ENCODE peak calls at places on chromosome 6, in six cellular contexts. One of them, this sample, is unnamed.

GRCh38 chr6:44631968-44632367 is 244.5 kb downstream of the CDC5L start:
- DNase-seq in stomach: no peak
- DNase-seq in WERI-Rb-1: no peak
- DNase-seq in fibroblast of the aortic adventitia: no peak
- DNase-seq in heart left ventricle: no peak
- DNase-seq in sigmoid colon: no peak
- DNase-seq in this sample: peak; percentile 58

GRCh38 chr6:108114861-108115597 is 40.5 kb upstream of the OSTM1 start:
- DNase-seq in heart left ventricle: peak; percentile 59
- DNase-seq in fibroblast of the aortic adventitia: peak; percentile 69
- DNase-seq in stomach: no peak
- DNase-seq in WERI-Rb-1: no peak
- DNase-seq in sigmoid colon: peak; percentile 77
- DNase-seq in this sample: peak; percentile 68

GRCh38 chr6:26196846-26197683 is 109.8 kb downstream of the HFE start:
- DNase-seq in heart left ventricle: peak; percentile 78
- DNase-seq in stomach: peak; percentile 75
- DNase-seq in fibroblast of the aortic adventitia: peak; percentile 96
- DNase-seq in sigmoid colon: peak; percentile 95
- DNase-seq in WERI-Rb-1: no peak
- DNase-seq in this sample: peak; percentile 91

GRCh38 chr6:90646936-90647335 is 60.1 kb upstream of the MAP3K7 start:
- DNase-seq in stomach: no peak
- DNase-seq in fibroblast of the aortic adventitia: no peak
- DNase-seq in heart left ventricle: no peak
- DNase-seq in WERI-Rb-1: no peak
- DNase-seq in sigmoid colon: no peak
- DNase-seq in this sample: no peak

GRCh38 chr6:108838101-108838717 is 10.0 kb upstream of the ARMC2 start:
- DNase-seq in heart left ventricle: no peak
- DNase-seq in fibroblast of the aortic adventitia: peak; percentile 29
- DNase-seq in stomach: no peak
- DNase-seq in WERI-Rb-1: peak; percentile 65
- DNase-seq in sigmoid colon: no peak
- DNase-seq in this sample: peak; percentile 9

GRCh38 chr6:133806358-133806757 is 82.6 kb upstream of the TCF21 start:
- DNase-seq in stomach: no peak
- DNase-seq in fibroblast of the aortic adventitia: peak; percentile 67
- DNase-seq in sigmoid colon: no peak
- DNase-seq in heart left ventricle: no peak
- DNase-seq in WERI-Rb-1: no peak
- DNase-seq in this sample: no peak

GRCh38 chr6:139743629-139744028 is 369.2 kb upstream of the CITED2 start:
- DNase-seq in stomach: no peak
- DNase-seq in fibroblast of the aortic adventitia: peak; percentile 95
- DNase-seq in WERI-Rb-1: no peak
- DNase-seq in heart left ventricle: no peak
- DNase-seq in sigmoid colon: no peak
- DNase-seq in this sample: peak; percentile 97

GRCh38 chr6:148893481-148893880 is 146.7 kb downstream of the UST start:
- DNase-seq in stomach: no peak
- DNase-seq in fibroblast of the aortic adventitia: no peak
- DNase-seq in sigmoid colon: no peak
- DNase-seq in WERI-Rb-1: no peak
- DNase-seq in heart left ventricle: no peak
- DNase-seq in this sample: no peak

GRCh38 chr6:93389192-93389591 is 30.2 kb downstream of the EPHA7 start:
- DNase-seq in heart left ventricle: peak; percentile 27
- DNase-seq in sigmoid colon: no peak
- DNase-seq in stomach: no peak
- DNase-seq in fibroblast of the aortic adventitia: no peak
- DNase-seq in WERI-Rb-1: no peak
- DNase-seq in this sample: no peak

GRCh38 chr6:128696651-128697391 is 176.4 kb upstream of the PTPRK start:
- DNase-seq in WERI-Rb-1: no peak
- DNase-seq in heart left ventricle: no peak
- DNase-seq in stomach: no peak
- DNase-seq in fibroblast of the aortic adventitia: peak; percentile 76
- DNase-seq in sigmoid colon: no peak
- DNase-seq in this sample: peak; percentile 39

GRCh38 chr6:125558907-125559306 is 190.5 kb upstream of the HEY2 start:
- DNase-seq in heart left ventricle: no peak
- DNase-seq in stomach: no peak
- DNase-seq in WERI-Rb-1: peak; percentile 11
- DNase-seq in sigmoid colon: no peak
- DNase-seq in fibroblast of the aortic adventitia: no peak
- DNase-seq in this sample: no peak

GRCh38 chr6:17305219-17306001 is 24.2 kb downstream of the RBM24 start:
- DNase-seq in sigmoid colon: no peak
- DNase-seq in stomach: no peak
- DNase-seq in WERI-Rb-1: peak; percentile 49
- DNase-seq in heart left ventricle: no peak
- DNase-seq in fibroblast of the aortic adventitia: peak; percentile 56
- DNase-seq in this sample: peak; percentile 62

GRCh38 chr6:147287869-147288271 is 83.7 kb downstream of the STXBP5 start:
- DNase-seq in heart left ventricle: no peak
- DNase-seq in WERI-Rb-1: no peak
- DNase-seq in fibroblast of the aortic adventitia: peak; percentile 70
- DNase-seq in sigmoid colon: no peak
- DNase-seq in stomach: no peak
- DNase-seq in this sample: peak; percentile 58

GRCh38 chr6:125953502-125953875 is 3.1 kb upstream of the HINT3 start:
- DNase-seq in heart left ventricle: no peak
- DNase-seq in WERI-Rb-1: peak; percentile 55
- DNase-seq in sigmoid colon: no peak
- DNase-seq in stomach: peak; percentile 78
- DNase-seq in fibroblast of the aortic adventitia: no peak
- DNase-seq in this sample: no peak

GRCh38 chr6:69835414-69836179 is 30.8 kb upstream of the COL19A1 start:
- DNase-seq in WERI-Rb-1: peak; percentile 20
- DNase-seq in stomach: no peak
- DNase-seq in fibroblast of the aortic adventitia: peak; percentile 83
- DNase-seq in sigmoid colon: no peak
- DNase-seq in heart left ventricle: no peak
- DNase-seq in this sample: peak; percentile 72

GRCh38 chr6:144360401-144360800 is 75.3 kb downstream of the UTRN start:
- DNase-seq in fibroblast of the aortic adventitia: no peak
- DNase-seq in heart left ventricle: no peak
- DNase-seq in stomach: no peak
- DNase-seq in sigmoid colon: no peak
- DNase-seq in WERI-Rb-1: no peak
- DNase-seq in this sample: no peak

GRCh38 chr6:114009192-114009591 is 38.2 kb upstream of the HDAC2 start:
- DNase-seq in stomach: no peak
- DNase-seq in WERI-Rb-1: no peak
- DNase-seq in fibroblast of the aortic adventitia: no peak
- DNase-seq in sigmoid colon: no peak
- DNase-seq in heart left ventricle: no peak
- DNase-seq in this sample: no peak

GRCh38 chr6:57262491-57262890 is 40.4 kb upstream of the RAB23 start:
- DNase-seq in stomach: peak; percentile 36
- DNase-seq in sigmoid colon: peak; percentile 94
- DNase-seq in WERI-Rb-1: no peak
- DNase-seq in heart left ventricle: peak; percentile 46
- DNase-seq in fibroblast of the aortic adventitia: peak; percentile 75
- DNase-seq in this sample: peak; percentile 80

GRCh38 chr6:45466686-45467085 is 89.0 kb upstream of the SUPT3H start:
- DNase-seq in WERI-Rb-1: no peak
- DNase-seq in sigmoid colon: no peak
- DNase-seq in fibroblast of the aortic adventitia: no peak
- DNase-seq in stomach: no peak
- DNase-seq in heart left ventricle: no peak
- DNase-seq in this sample: no peak

GRCh38 chr6:81820979-81821378 is 68.5 kb upstream of the TENT5A start:
- DNase-seq in fibroblast of the aortic adventitia: no peak
- DNase-seq in WERI-Rb-1: no peak
- DNase-seq in stomach: no peak
- DNase-seq in sigmoid colon: no peak
- DNase-seq in heart left ventricle: no peak
- DNase-seq in this sample: no peak
- H3K4me3 ChIP-seq in fibroblast of the aortic adventitia: no peak overlapping the region
- H3K4me3 ChIP-seq in WERI-Rb-1: no peak overlapping the region
- H3K4me3 ChIP-seq in stomach: no peak overlapping the region
- H3K4me3 ChIP-seq in sigmoid colon: no peak overlapping the region
- H3K4me3 ChIP-seq in heart left ventricle: peak overlapping the region; percentile 16
- H3K4me3 ChIP-seq in this sample: no peak overlapping the region

GRCh38 chr6:28496099-28496779 is 19.4 kb downstream of the GPX6 start:
- DNase-seq in fibroblast of the aortic adventitia: peak; percentile 11
- DNase-seq in WERI-Rb-1: no peak
- DNase-seq in sigmoid colon: no peak
- DNase-seq in stomach: no peak
- DNase-seq in heart left ventricle: no peak
- DNase-seq in this sample: no peak
- TF ChIP-seq CTCF in fibroblast of the aortic adventitia: no peak
- TF ChIP-seq CTCF in WERI-Rb-1: peak; percentile 26
- TF ChIP-seq CTCF in sigmoid colon: no peak
- TF ChIP-seq CTCF in stomach: no peak
- TF ChIP-seq CTCF in heart left ventricle: no peak
- TF ChIP-seq CTCF in this sample: peak; percentile 20

DNA sequence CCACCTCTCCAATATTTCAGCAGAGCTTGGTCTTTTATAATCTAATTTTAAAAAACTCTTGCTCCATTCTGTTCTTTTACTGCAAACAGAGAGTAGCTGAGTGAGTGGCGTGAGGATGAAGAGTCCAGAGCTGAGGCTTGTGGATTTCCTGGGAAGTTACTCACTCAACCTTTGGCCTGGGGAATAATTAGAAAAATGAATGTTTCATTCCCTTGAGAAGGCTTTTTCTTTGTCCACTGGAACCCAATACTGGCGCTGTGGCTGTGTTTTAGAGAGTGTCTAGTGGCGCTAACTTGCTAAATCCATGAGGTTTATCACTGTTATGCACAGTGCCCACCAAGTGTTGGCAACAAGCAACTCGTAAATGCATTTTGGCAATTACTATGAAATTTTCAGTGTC is 251.5 kb downstream of the HIVEP2 start:
- DNase-seq in WERI-Rb-1: no peak
- DNase-seq in fibroblast of the aortic adventitia: peak; percentile 73
- DNase-seq in stomach: no peak
- DNase-seq in heart left ventricle: no peak
- DNase-seq in sigmoid colon: no peak
- DNase-seq in this sample: peak; percentile 78
- H3K4me3 ChIP-seq in WERI-Rb-1: no peak overlapping the region
- H3K4me3 ChIP-seq in fibroblast of the aortic adventitia: no peak overlapping the region
- H3K4me3 ChIP-seq in stomach: no peak overlapping the region
- H3K4me3 ChIP-seq in heart left ventricle: no peak overlapping the region
- H3K4me3 ChIP-seq in sigmoid colon: no peak overlapping the region
- H3K4me3 ChIP-seq in this sample: peak overlapping the region; percentile 38

GRCh38 chr6:70905676-70906075 is 51.2 kb downstream of the B3GAT2 start:
- DNase-seq in WERI-Rb-1: no peak
- DNase-seq in stomach: no peak
- DNase-seq in fibroblast of the aortic adventitia: no peak
- DNase-seq in heart left ventricle: no peak
- DNase-seq in sigmoid colon: no peak
- DNase-seq in this sample: no peak

GRCh38 chr6:70900061-70900460 is 56.8 kb downstream of the B3GAT2 start:
- DNase-seq in heart left ventricle: no peak
- DNase-seq in WERI-Rb-1: no peak
- DNase-seq in fibroblast of the aortic adventitia: no peak
- DNase-seq in sigmoid colon: no peak
- DNase-seq in stomach: no peak
- DNase-seq in this sample: no peak

GRCh38 chr6:70903665-70904452 is 53.0 kb downstream of the B3GAT2 start:
- DNase-seq in stomach: no peak
- DNase-seq in sigmoid colon: no peak
- DNase-seq in heart left ventricle: no peak
- DNase-seq in WERI-Rb-1: no peak
- DNase-seq in fibroblast of the aortic adventitia: no peak
- DNase-seq in this sample: no peak

DNA sequence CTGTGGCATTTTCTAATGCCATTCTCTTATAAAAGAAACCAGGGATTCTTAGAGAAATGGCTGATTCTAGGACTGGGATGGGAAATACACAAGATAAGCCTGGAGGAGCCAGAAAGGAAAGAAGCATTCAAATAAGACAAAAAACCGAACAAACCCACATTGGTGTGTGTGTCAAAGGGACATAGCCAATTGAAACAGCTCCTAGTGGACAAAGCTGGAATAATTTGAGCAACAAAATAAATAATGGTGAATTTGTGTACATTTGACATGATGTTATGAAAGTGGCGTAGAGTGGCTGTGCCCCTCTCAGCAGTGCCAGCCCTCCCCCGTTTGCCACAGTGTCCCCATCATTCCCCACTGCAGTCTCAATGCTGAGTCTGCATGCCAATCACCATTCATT is 55.5 kb downstream of the B3GAT2 start:
- DNase-seq in heart left ventricle: no peak
- DNase-seq in sigmoid colon: no peak
- DNase-seq in fibroblast of the aortic adventitia: no peak
- DNase-seq in WERI-Rb-1: no peak
- DNase-seq in stomach: no peak
- DNase-seq in this sample: no peak
- TF ChIP-seq CTCF in heart left ventricle: no peak
- TF ChIP-seq CTCF in sigmoid colon: no peak
- TF ChIP-seq CTCF in fibroblast of the aortic adventitia: peak; percentile 35
- TF ChIP-seq CTCF in WERI-Rb-1: peak; percentile 30
- TF ChIP-seq CTCF in stomach: no peak
- TF ChIP-seq CTCF in this sample: peak; percentile 38

GRCh38 chr6:151497935-151498726 is 4.3 kb downstream of the CCDC170 start:
- DNase-seq in heart left ventricle: no peak
- DNase-seq in fibroblast of the aortic adventitia: no peak
- DNase-seq in sigmoid colon: no peak
- DNase-seq in stomach: no peak
- DNase-seq in WERI-Rb-1: no peak
- DNase-seq in this sample: peak; percentile 30
- H3K4me3 ChIP-seq in heart left ventricle: no peak overlapping the region
- H3K4me3 ChIP-seq in fibroblast of the aortic adventitia: no peak overlapping the region
- H3K4me3 ChIP-seq in sigmoid colon: no peak overlapping the region
- H3K4me3 ChIP-seq in stomach: no peak overlapping the region
- H3K4me3 ChIP-seq in WERI-Rb-1: no peak overlapping the region
- H3K4me3 ChIP-seq in this sample: no peak overlapping the region

DNA sequence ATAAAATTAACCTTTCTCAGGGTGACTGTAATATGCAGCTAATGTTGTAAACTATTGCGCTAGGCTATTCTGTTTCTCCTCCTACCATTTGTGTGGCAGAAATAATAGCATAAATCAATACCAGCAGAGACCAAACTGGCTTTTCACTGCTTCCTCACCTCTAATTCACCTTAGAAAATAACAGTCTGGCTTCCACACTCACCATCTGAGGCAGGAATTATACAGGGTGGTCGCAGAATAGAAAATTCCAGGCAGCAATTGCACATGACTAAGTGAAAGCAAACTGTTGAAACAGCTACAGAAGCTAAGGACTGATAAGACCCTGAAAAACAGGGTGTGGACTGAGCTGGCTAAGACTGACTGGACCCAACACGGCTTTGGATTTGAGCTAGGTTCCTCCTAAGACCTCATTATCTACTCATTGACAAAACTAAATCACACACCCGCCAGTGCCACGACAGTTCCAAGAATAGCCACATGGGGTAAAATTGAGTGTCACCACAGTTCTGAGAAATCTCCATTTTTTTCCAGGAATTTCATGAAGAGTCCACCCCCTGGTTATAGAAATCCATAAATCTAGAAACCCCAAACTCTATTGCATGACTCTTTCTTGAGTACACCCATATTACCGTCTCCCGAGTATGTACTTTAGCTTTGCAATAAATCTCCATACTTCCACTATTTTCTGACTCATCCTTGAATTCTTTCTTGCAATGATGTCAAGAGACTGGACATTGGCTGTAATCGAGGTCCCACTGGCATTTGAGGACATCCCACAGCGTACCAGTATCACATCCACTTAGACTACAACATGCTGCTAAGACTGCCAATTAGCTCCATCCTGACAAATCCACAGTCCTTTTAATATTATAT is 60.9 kb upstream of the KCNQ5 start:
- DNase-seq in heart left ventricle: no peak
- DNase-seq in WERI-Rb-1: peak; percentile 26
- DNase-seq in stomach: no peak
- DNase-seq in fibroblast of the aortic adventitia: peak; percentile 28
- DNase-seq in sigmoid colon: no peak
- DNase-seq in this sample: peak; percentile 74
- TF ChIP-seq CTCF in heart left ventricle: no peak
- TF ChIP-seq CTCF in WERI-Rb-1: no peak
- TF ChIP-seq CTCF in stomach: no peak
- TF ChIP-seq CTCF in fibroblast of the aortic adventitia: peak; percentile 22
- TF ChIP-seq CTCF in sigmoid colon: no peak
- TF ChIP-seq CTCF in this sample: peak; percentile 36

This sample was measured in AG10803.